ENCODE peak calls at places on chromosome 19, in six cellular contexts. S is KG1, Y is OCI-M1, T is fibroblast of the aortic adventitia, D is GM18507, P is uterus. H is an unnamed sample.

GRCh38 chr19:33394006-33394722 is 20.7 kb downstream of the CEBPG start:
- DNase-seq in T (peak), P (peak), S (no peak), D (no peak), Y (no peak), H (peak)

GRCh38 chr19:14559916-14560775 is 11.7 kb downstream of the NDUFB7 start:
- DNase-seq in S (no peak), D (no peak), P (no peak), T (no peak), Y (no peak), H (no peak)

GRCh38 chr19:16168465-16169081 is 4.8 kb downstream of the CIB3 start:
- DNase-seq in Y (peak), P (no peak), D (no peak), S (peak), T (peak), H (peak)

GRCh38 chr19:29855771-29856510 is 44.1 kb downstream of the CCNE1 start:
- DNase-seq in P (no peak), S (no peak), Y (no peak), D (no peak), T (no peak), H (no peak)

GRCh38 chr19:45404557-45405434 is at the start of gene PPP1R13L:
- DNase-seq in P (peak), T (peak), Y (no peak), S (no peak), D (no peak), H (peak)

GRCh38 chr19:8641908-8642547 is 11.6 kb downstream of the NFILZ start:
- DNase-seq in P (no peak), Y (peak), S (no peak), T (peak), D (no peak), H (peak)

GRCh38 chr19:628168-628567 is 5.2 kb downstream of the POLRMT start:
- DNase-seq in Y (no peak), T (no peak), P (no peak), D (no peak), S (no peak), H (no peak)

GRCh38 chr19:41702208-41702651 is 6.2 kb upstream of the CEACAM5 start:
- DNase-seq in S (no peak), T (peak), P (no peak), Y (peak), D (no peak), H (peak)

GRCh38 chr19:1874554-1875185 is 10.6 kb downstream of the ABHD17A start:
- DNase-seq in P (no peak), D (no peak), Y (peak), T (peak), S (no peak), H (no peak)

GRCh38 chr19:40377876-40378385 is 12.1 kb downstream of the HIPK4 start:
- DNase-seq in S (no peak), T (no peak), P (no peak), D (no peak), Y (no peak), H (no peak)

GRCh38 chr19:6767357-6768235 is at the start of gene SH2D3A:
- DNase-seq in D (peak), P (peak), Y (peak), T (no peak), S (peak), H (peak)

GRCh38 chr19:400976-401835 is 7.7 kb downstream of the C2CD4C start:
- DNase-seq in P (peak), D (no peak), S (no peak), Y (no peak), T (no peak), H (no peak)

GRCh38 chr19:44974809-44975347 is 19.7 kb downstream of the CLPTM1 start:
- DNase-seq in P (no peak), T (no peak), Y (no peak), D (no peak), S (no peak), H (no peak)

GRCh38 chr19:944171-944567 is 18.3 kb downstream of the ARID3A start:
- DNase-seq in D (no peak), P (peak), T (peak), S (no peak), Y (peak), H (no peak)

GRCh38 chr19:7739211-7739752 is 7.4 kb upstream of the CLEC4G start:
- DNase-seq in S (no peak), Y (no peak), T (no peak), D (no peak), P (no peak), H (no peak)

GRCh38 chr19:45677351-45678230 is 9.6 kb downstream of the GIPR start:
- DNase-seq in T (peak), P (peak), D (peak), Y (peak), S (no peak), H (peak)

GRCh38 chr19:8826371-8826770 is 5.7 kb downstream of the ZNF558 start:
- DNase-seq in T (no peak), P (no peak), S (no peak), Y (no peak), D (no peak), H (no peak)

H was measured in Daoy.